ENCODE peak calls at places on chromosomes 6 and 20, in four cellular contexts. A is right lobe of liver, X is uterus, O is A549. U is an unnamed sample.

GRCh38 chr20:49590163-49591017 is 22.5 kb upstream of the PTGIS start:
- DNase-seq in O (no peak), X (no peak), A (no peak), U (no peak)

GRCh38 chr6:123768939-123769338 is 34.7 kb upstream of the NKAIN2 start:
- DNase-seq in A (no peak), X (no peak), O (no peak), U (no peak)

GRCh38 chr20:15242773-15243172 is 905.4 kb upstream of the FLRT3 start:
- DNase-seq in A (no peak), O (no peak), X (no peak), U (no peak)

GRCh38 chr6:62613920-62614319 is 327.9 kb upstream of the KHDRBS2 start:
- DNase-seq in X (no peak), A (no peak), O (no peak), U (no peak)

GRCh38 chr20:62914970-62915457 is 11.3 kb downstream of the DIDO1 start:
- DNase-seq in O (peak; percentile 41), A (no peak), X (no peak), U (no peak)

GRCh38 chr6:167113935-167114910 is 8.7 kb upstream of the CCR6 start:
- DNase-seq in O (no peak), X (no peak), A (no peak), U (no peak)

GRCh38 chr6:44569931-44570385 is 182.5 kb downstream of the CDC5L start:
- DNase-seq in O (no peak), X (no peak), A (no peak), U (no peak)

GRCh38 chr6:169789146-169789943 is 37.9 kb downstream of the ERMARD start:
- DNase-seq in A (no peak), O (no peak), X (no peak), U (no peak)

GRCh38 chr20:47907031-47907670 is 121.9 kb upstream of the SULF2 start:
- DNase-seq in A (no peak), O (no peak), X (no peak), U (no peak)

GRCh38 chr6:34517966-34518365 is 38.2 kb downstream of the SPDEF start:
- DNase-seq in A (peak; percentile 34), X (no peak), O (no peak), U (no peak)

GRCh38 chr6:29490552-29490951 is 2.8 kb upstream of the MAS1L start:
- DNase-seq in X (no peak), A (no peak), O (no peak), U (no peak)

GRCh38 chr6:128882991-128883571 is at the start of gene LAMA2:
- DNase-seq in O (no peak), A (peak; percentile 59), X (peak; percentile 83), U (peak; percentile 7)

GRCh38 chr6:169536446-169537170 is 165.2 kb downstream of the WDR27 start:
- DNase-seq in X (no peak), O (no peak), A (no peak), U (no peak)

GRCh38 chr6:37517411-37517812 is 17.7 kb upstream of the CCDC167 start:
- DNase-seq in O (no peak), X (no peak), A (no peak), U (no peak)

GRCh38 chr6:13526718-13527668 is 39.6 kb upstream of the GFOD1 start:
- DNase-seq in X (peak; percentile 17), A (no peak), O (no peak), U (no peak)

GRCh38 chr20:25987073-25987927 is 290.6 kb upstream of the ZNF337 start:
- DNase-seq in A (no peak), O (peak; percentile 69), X (peak; percentile 48), U (no peak)

GRCh38 chr6:157089258-157089657 is 234.1 kb downstream of the TMEM242 start:
- DNase-seq in X (no peak), O (peak; percentile 13), A (no peak), U (no peak)

GRCh38 chr6:107064579-107065065 is 36.6 kb downstream of the MTRES1 start:
- DNase-seq in X (no peak), A (no peak), O (no peak), U (peak; percentile 19)

GRCh38 chr6:46994933-46995332 is 47.2 kb downstream of the ADGRF1 start:
- DNase-seq in A (no peak), O (no peak), X (no peak), U (no peak)

GRCh38 chr20:16469395-16469905 is 103.8 kb downstream of the KIF16B start:
- DNase-seq in X (no peak), O (no peak), A (no peak), U (no peak)

GRCh38 chr20:53069121-53069520 is 97.0 kb downstream of the TSHZ2 start:
- DNase-seq in O (no peak), A (no peak), X (no peak), U (no peak)

GRCh38 chr6:35181933-35182612 is 31.7 kb upstream of the SCUBE3 start:
- DNase-seq in A (no peak), O (peak; percentile 72), X (peak; percentile 31), U (peak; percentile 74)

GRCh38 chr6:43296780-43297494 is 1.1 kb upstream of the SLC22A7 start:
- DNase-seq in O (no peak), A (no peak), X (no peak), U (no peak)

GRCh38 chr6:34953084-34954025 is 64.3 kb downstream of the ANKS1A start:
- DNase-seq in O (peak; percentile 79), X (no peak), A (no peak), U (peak; percentile 16)

GRCh38 chr6:109242029-109242428 is 140.2 kb downstream of the CD164 start:
- DNase-seq in A (no peak), X (no peak), O (no peak), U (no peak)

DNA sequence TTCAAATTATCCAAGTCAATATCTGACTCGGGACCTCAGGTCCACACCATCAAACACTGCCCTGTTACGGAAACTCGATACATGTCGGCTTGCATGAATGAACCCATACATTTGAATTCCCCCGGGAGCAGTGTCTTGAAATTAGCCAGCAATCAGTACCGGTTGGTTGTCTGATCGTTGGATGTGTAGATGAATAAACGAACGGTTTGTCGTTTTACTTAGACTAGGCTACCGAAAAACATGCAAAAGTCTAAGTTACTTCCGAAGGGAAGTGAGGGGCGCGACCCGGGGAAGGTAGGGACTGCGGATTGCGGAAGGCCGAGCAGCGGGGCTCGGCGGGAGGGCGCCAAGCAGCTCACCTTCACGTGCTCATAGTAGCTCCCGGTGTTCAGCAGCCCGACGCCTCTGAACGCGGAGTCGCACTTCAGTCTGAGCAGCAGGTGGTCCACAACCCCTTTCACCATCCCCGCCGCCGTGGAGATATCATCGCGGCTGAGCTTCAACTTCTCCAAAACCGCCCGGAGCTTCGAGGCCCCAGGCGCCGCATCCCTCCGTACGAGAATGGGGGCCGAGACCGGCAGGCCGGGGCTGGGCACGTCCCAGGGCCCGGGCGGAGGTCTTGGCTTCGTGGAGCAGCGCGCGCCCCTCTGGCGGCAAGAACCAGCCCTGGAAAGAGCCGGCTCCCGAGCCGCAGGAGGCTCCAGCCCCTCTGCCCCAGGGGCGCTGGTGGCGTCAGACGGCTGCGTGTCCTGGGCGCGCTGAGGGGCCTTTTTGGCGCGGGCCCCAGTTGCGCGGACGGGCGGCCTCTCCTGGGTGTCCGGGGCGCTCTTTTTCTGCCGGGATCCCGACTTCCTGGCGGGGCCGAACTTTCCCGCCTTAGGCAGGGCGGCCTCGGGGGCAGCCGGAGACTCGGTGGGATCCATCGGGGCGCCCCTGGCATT is 661 bp downstream of the CGAS start:
- DNase-seq in A (peak; percentile 64), X (peak; percentile 30), O (peak; percentile 58), U (no peak)
- TF ChIP-seq POLR2A in A (no peak), X (no peak), O (no peak), U (no peak)

DNA sequence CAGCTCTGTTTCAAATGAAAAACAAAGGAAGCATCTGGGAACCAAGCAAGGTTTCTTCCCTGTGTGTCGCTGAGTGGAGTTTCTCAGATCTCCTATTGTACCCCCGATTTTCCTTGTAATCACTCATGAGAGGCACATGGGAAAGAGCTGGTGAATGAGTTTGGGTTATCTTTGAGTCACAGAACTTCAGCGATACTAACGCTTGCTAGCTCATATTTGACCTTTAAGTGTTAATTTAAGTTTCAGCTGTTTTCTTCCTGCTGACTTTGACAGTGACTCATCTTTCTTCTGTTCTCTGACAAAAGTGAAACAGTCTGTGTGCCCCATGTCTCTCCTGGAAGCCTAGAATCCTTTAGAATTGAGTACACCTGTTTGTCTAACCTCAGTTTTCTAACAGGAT is 261.1 kb upstream of the RGS17 start:
- DNase-seq in O (peak; percentile 1), X (no peak), A (no peak), U (no peak)
- TF ChIP-seq POLR2A in O (no peak), X (no peak), A (no peak), U (no peak)

GRCh38 chr20:58889334-58890072 is 37.0 kb downstream of the GNAS start:
- DNase-seq in A (no peak), X (no peak), O (no peak), U (no peak)

GRCh38 chr20:58890073-58890453 is 37.5 kb downstream of the GNAS start:
- DNase-seq in A (no peak), O (no peak), X (no peak), U (no peak)

GRCh38 chr20:58891076-58891685 is 38.7 kb downstream of the GNAS start:
- DNase-seq in O (peak; percentile 57), A (peak; percentile 84), X (peak; percentile 79), U (peak; percentile 56)

GRCh38 chr20:58891686-58892125 is 39.2 kb downstream of the GNAS start:
- DNase-seq in X (peak; percentile 42), A (no peak), O (peak; percentile 42), U (peak; percentile 61)

DNA sequence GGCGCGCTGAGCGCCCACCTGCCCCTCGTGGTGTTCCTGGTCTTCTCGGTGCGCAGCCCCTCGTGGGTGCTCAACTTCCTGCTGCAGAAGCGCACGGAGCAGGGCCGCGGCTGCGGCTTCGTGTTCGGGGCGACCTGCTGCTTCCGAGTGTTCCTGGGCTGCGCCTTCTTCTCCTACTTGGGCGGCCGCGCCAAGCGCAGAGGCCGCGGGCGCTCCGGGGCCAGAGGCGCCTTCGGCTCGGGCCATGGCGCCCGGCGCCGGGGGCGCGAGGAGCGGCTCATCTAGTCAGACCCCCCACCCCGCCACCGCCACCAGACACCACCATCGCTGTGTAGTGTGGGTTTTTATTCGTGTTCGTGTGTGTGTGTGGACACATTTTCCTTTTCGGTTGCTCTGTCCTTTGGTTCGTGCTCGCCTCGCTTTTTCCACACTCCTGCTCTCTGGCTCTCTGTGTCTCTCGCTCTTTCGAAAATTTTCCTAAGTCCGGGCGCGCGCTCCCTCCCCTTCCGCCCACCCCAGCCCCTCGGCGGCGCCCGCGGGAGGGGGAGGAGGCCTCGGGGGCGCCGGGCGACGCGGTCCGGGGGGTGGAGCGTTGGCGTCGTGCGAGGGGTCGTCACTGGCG is 38.0 kb downstream of the GNAS start:
- DNase-seq in O (peak; percentile 61), X (peak; percentile 86), A (peak; percentile 77), U (peak; percentile 49)
- TF ChIP-seq POLR2A in O (peak; percentile 47), X (peak; percentile 40), A (no peak), U (no peak)

GRCh38 chr20:1001116-1001515 is 995 bp downstream of the RSPO4 start:
- DNase-seq in A (no peak), O (no peak), X (no peak), U (no peak)
- TF ChIP-seq POLR2A in A (no peak), O (no peak), X (no peak), U (no peak)

DNA sequence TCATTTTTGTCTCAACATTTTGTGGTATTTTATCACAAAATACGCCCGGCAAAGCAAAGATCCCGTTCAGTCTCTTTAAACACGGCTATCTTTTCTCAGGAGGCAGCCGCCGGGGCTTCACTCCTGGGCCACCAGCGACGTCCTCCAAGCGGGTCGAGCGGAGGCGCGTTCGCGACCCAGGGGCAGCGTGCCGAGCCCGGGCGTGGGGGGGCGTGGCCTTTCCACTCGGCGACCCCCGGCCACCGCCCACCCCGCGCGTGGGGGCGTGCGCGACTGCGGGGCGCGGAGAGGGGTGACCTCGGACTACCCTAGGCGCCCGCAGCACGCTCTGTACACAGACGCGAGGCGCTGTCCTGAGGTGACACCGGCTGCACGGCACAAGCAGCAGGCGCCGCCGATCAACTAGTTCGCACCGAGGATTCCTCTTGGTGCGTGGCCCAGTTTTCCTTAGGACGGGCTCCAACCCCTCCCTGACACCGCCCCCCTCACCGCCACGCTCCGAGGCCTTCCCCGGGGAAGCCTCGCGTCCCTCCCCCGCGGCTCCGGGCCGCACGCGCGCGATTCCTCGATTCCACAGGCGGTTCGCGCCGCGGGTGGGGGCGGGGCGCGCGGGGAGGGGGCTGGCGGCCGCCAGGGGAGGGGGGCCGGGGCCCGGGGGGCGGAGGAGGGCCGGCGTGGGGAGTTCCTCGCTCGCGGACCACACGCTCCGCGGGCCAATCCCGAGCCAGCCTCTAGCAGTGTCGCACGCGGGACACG is 1.1 kb upstream of the JARID2 start:
- DNase-seq in X (peak; percentile 83), O (peak; percentile 71), A (peak; percentile 93), U (peak; percentile 80)
- TF ChIP-seq POLR2A in X (no peak), O (no peak), A (peak; percentile 23), U (peak; percentile 48)

U was measured in H54.